ENCODE peak calls at places on chromosomes 4 and X, in nine cellular contexts. V is right atrium auricular region, J is brain microvascular endothelial cell, Z is heart left ventricle, G is tibial artery, Y is choroid plexus epithelial cell, W is SK-N-SH, D is BJ, X is sigmoid colon. C is an unnamed sample.
A peak's percentile ranks its signal among the peaks of the same experiment; 100 is the strongest.

GRCh38 chrX:40176979-40177430 is 79.2 kb upstream of the BCOR start:
- DNase-seq in V (no peak), J (no peak), Z (peak; percentile 27), G (no peak), Y (peak; percentile 64), W (peak; percentile 65), D (no peak), X (no peak), C (no peak)

GRCh38 chr4:165335163-165335703 is 7.8 kb downstream of the MSMO1 start:
- DNase-seq in V (no peak), J (no peak), Z (no peak), G (no peak), Y (no peak), W (no peak), D (no peak), X (no peak), C (no peak)

GRCh38 chrX:71859637-71860036 is 51.0 kb upstream of the NHSL2 start:
- DNase-seq in V (no peak), J (peak; percentile 37), Z (no peak), G (no peak), Y (peak; percentile 49), W (no peak), D (no peak), X (no peak), C (no peak)

GRCh38 chr4:47615385-47615784 is 130.3 kb downstream of the ATP10D start:
- DNase-seq in V (no peak), J (peak; percentile 17), Z (no peak), G (no peak), Y (peak; percentile 27), W (no peak), D (no peak), X (no peak), C (no peak)

GRCh38 chrX:68443155-68443868 is 10.0 kb upstream of the OPHN1 start:
- DNase-seq in V (no peak), J (peak; percentile 64), Z (peak; percentile 19), G (no peak), Y (peak; percentile 70), W (no peak), D (no peak), X (no peak), C (no peak)

GRCh38 chr4:184401397-184402171 is 72.8 kb downstream of the IRF2 start:
- DNase-seq in V (no peak), J (no peak), Z (no peak), G (no peak), Y (no peak), W (no peak), D (no peak), X (no peak), C (no peak)

GRCh38 chr4:151355155-151355554 is 29.8 kb upstream of the SH3D19 start:
- DNase-seq in V (no peak), J (no peak), Z (no peak), G (no peak), Y (no peak), W (no peak), D (no peak), X (no peak), C (no peak)

GRCh38 chrX:87409113-87409841 is 108.3 kb upstream of the KLHL4 start:
- DNase-seq in V (peak; percentile 63), J (peak; percentile 78), Z (peak; percentile 18), G (peak; percentile 84), Y (peak; percentile 93), W (no peak), D (no peak), X (peak; percentile 71), C (no peak)

GRCh38 chrX:17788439-17788838 is 51.1 kb downstream of the SCML1 start:
- DNase-seq in V (no peak), J (peak; percentile 1), Z (peak; percentile 39), G (no peak), Y (peak; percentile 69), W (peak; percentile 80), D (peak; percentile 1), X (no peak), C (no peak)

GRCh38 chr4:2412885-2413716 is 5.3 kb downstream of the ZFYVE28 start:
- DNase-seq in V (peak; percentile 76), J (peak; percentile 76), Z (peak; percentile 75), G (peak; percentile 90), Y (peak; percentile 93), W (peak; percentile 89), D (peak; percentile 54), X (peak; percentile 87), C (peak; percentile 41)

GRCh38 chr4:152109585-152110509 is 349.0 kb upstream of the GATB start:
- DNase-seq in V (no peak), J (no peak), Z (peak; percentile 36), G (no peak), Y (peak; percentile 21), W (no peak), D (no peak), X (no peak), C (no peak)

DNA sequence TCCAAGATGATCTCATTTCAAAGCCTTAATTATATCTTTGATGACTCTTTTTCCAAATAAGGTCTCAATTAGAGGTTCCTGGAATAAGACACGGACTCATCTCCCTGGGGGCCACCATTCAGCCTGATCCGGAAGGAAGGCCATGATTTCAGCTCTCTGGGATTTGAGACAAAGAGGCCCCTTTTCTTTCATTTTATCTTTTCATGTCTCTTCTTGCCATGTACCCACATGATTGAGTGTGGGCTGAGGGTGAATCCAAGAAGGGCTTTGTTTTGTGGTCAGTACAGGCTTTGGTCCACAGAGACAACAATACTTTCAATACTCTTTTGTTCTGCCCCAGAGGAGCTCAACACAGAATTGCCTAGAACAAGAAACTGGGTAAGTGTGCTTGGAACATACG is 261.2 kb downstream of the TRIML1 start:
- DNase-seq in V (no peak), J (no peak), Z (no peak), G (no peak), Y (no peak), W (no peak), D (no peak), X (no peak), C (no peak)
- H3K4me3 ChIP-seq in V (no peak overlapping the region), J (no peak overlapping the region), Z (no peak overlapping the region), G (no peak overlapping the region), Y (no peak overlapping the region), W (no peak overlapping the region), D (no peak overlapping the region), X (no peak overlapping the region), C (no peak overlapping the region)

GRCh38 chr4:78078101-78078500 is 21.0 kb downstream of the FRAS1 start:
- DNase-seq in V (no peak), J (no peak), Z (no peak), G (no peak), Y (no peak), W (no peak), D (no peak), X (no peak), C (no peak)

GRCh38 chr4:78081541-78081940 is 24.4 kb downstream of the FRAS1 start:
- DNase-seq in V (no peak), J (no peak), Z (no peak), G (no peak), Y (no peak), W (no peak), D (no peak), X (no peak), C (no peak)

GRCh38 chr4:78079701-78080430 is 22.7 kb downstream of the FRAS1 start:
- DNase-seq in V (no peak), J (no peak), Z (no peak), G (no peak), Y (no peak), W (no peak), D (no peak), X (no peak), C (no peak)

GRCh38 chr4:78083035-78083434 is 25.9 kb downstream of the FRAS1 start:
- DNase-seq in V (no peak), J (no peak), Z (no peak), G (no peak), Y (no peak), W (no peak), D (no peak), X (no peak), C (no peak)
- TF ChIP-seq CTCF in V (no peak), J (no peak), Z (no peak), G (no peak), Y (no peak), W (no peak), D (no peak), X (no peak), C (no peak)

DNA sequence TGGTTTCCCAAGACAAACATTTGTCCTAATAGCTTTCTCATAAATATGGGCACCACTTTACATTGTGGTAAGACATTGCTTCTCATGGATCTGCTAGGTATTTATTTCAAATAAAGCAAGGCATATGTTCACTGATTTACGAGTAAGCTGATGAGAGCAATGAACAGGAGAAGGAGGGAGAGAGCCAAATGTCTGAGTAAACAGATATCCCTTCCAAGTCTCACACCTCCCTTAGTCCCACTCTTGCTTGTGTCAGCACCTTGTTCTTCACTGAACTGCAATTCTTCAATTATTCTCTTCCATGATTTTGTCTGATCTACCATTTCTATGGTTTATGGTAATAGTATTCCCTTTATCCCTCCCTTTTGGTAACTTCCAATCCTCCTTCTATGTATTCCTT is 15.9 kb downstream of the C1QTNF7 start:
- DNase-seq in V (no peak), J (no peak), Z (no peak), G (no peak), Y (no peak), W (no peak), D (no peak), X (no peak), C (no peak)
- H3K4me3 ChIP-seq in V (no peak overlapping the region), J (no peak overlapping the region), Z (no peak overlapping the region), G (no peak overlapping the region), Y (no peak overlapping the region), W (no peak overlapping the region), D (no peak overlapping the region), X (no peak overlapping the region), C (no peak overlapping the region)

GRCh38 chrX:153635788-153636668 is 11.0 kb upstream of the DUSP9 start:
- DNase-seq in V (no peak), J (no peak), Z (no peak), G (no peak), Y (peak; percentile 16), W (peak; percentile 63), D (no peak), X (peak; percentile 50), C (no peak)
- TF ChIP-seq CTCF in V (no peak), J (peak; percentile 62), Z (no peak), G (no peak), Y (peak; percentile 49), W (peak; percentile 57), D (peak; percentile 40), X (no peak), C (peak; percentile 43)

GRCh38 chr4:181971973-181972372 is 271.2 kb upstream of the TENM3 start:
- DNase-seq in V (no peak), J (no peak), Z (no peak), G (no peak), Y (no peak), W (no peak), D (no peak), X (no peak), C (no peak)
- H3K4me3 ChIP-seq in V (no peak overlapping the region), J (no peak overlapping the region), Z (no peak overlapping the region), G (no peak overlapping the region), Y (no peak overlapping the region), W (no peak overlapping the region), D (no peak overlapping the region), X (no peak overlapping the region), C (no peak overlapping the region)

GRCh38 chrX:154805696-154806091 is 409 bp upstream of the MPP1 start:
- DNase-seq in V (no peak), J (no peak), Z (no peak), G (no peak), Y (peak; percentile 61), W (no peak), D (no peak), X (no peak), C (peak; percentile 3)
- TF ChIP-seq CTCF in V (no peak), J (no peak), Z (no peak), G (no peak), Y (no peak), W (no peak), D (no peak), X (no peak), C (no peak)

GRCh38 chr4:180203349-180203748 is 2039.9 kb upstream of the TENM3 start:
- DNase-seq in V (no peak), J (no peak), Z (no peak), G (no peak), Y (no peak), W (no peak), D (no peak), X (no peak), C (no peak)

GRCh38 chr4:180197471-180197870 is 2045.7 kb upstream of the TENM3 start:
- DNase-seq in V (no peak), J (no peak), Z (no peak), G (no peak), Y (no peak), W (no peak), D (no peak), X (no peak), C (no peak)
- H3K4me3 ChIP-seq in V (no peak overlapping the region), J (no peak overlapping the region), Z (no peak overlapping the region), G (no peak overlapping the region), Y (no peak overlapping the region), W (no peak overlapping the region), D (no peak overlapping the region), X (no peak overlapping the region), C (no peak overlapping the region)

C was measured in AG04449.